ENCODE peak calls at places on chromosomes 11 and 22, in five cellular contexts. One of them, this sample, is unnamed.

GRCh38 chr11:77046060-77046501 is 11.9 kb downstream of the B3GNT6 start:
- DNase-seq in lower leg skin: peak; percentile 85
- DNase-seq in pulmonary artery endothelial cell: no peak
- DNase-seq in HFFc6: no peak
- DNase-seq in HS-27A: no peak
- DNase-seq in this sample: peak; percentile 68

GRCh38 chr11:10623797-10624761 is 55.6 kb upstream of the LYVE1 start:
- DNase-seq in lower leg skin: peak; percentile 75
- DNase-seq in pulmonary artery endothelial cell: no peak
- DNase-seq in HFFc6: no peak
- DNase-seq in HS-27A: peak; percentile 20
- DNase-seq in this sample: peak; percentile 36

GRCh38 chr11:120805960-120806555 is 217.8 kb upstream of the TBCEL start:
- DNase-seq in lower leg skin: no peak
- DNase-seq in pulmonary artery endothelial cell: no peak
- DNase-seq in HFFc6: no peak
- DNase-seq in HS-27A: no peak
- DNase-seq in this sample: no peak

GRCh38 chr11:9138612-9139579 is 47.5 kb upstream of the SCUBE2 start:
- DNase-seq in lower leg skin: no peak
- DNase-seq in pulmonary artery endothelial cell: peak; percentile 88
- DNase-seq in HFFc6: peak; percentile 88
- DNase-seq in HS-27A: peak; percentile 73
- DNase-seq in this sample: peak; percentile 71

GRCh38 chr11:91946397-91947090 is 278.1 kb upstream of the FAT3 start:
- DNase-seq in lower leg skin: no peak
- DNase-seq in pulmonary artery endothelial cell: no peak
- DNase-seq in HFFc6: no peak
- DNase-seq in HS-27A: no peak
- DNase-seq in this sample: no peak

GRCh38 chr11:78841451-78842060 is 266.9 kb upstream of the NARS2 start:
- DNase-seq in lower leg skin: peak; percentile 48
- DNase-seq in pulmonary artery endothelial cell: no peak
- DNase-seq in HFFc6: no peak
- DNase-seq in HS-27A: no peak
- DNase-seq in this sample: no peak

GRCh38 chr11:119195680-119196079 is 10.4 kb downstream of the NHERF4 start:
- DNase-seq in lower leg skin: no peak
- DNase-seq in pulmonary artery endothelial cell: no peak
- DNase-seq in HFFc6: peak; percentile 66
- DNase-seq in HS-27A: no peak
- DNase-seq in this sample: peak; percentile 91

GRCh38 chr11:96794152-96794551 is 404.3 kb downstream of the JRKL start:
- DNase-seq in lower leg skin: no peak
- DNase-seq in pulmonary artery endothelial cell: no peak
- DNase-seq in HFFc6: no peak
- DNase-seq in HS-27A: no peak
- DNase-seq in this sample: no peak

GRCh38 chr11:102934735-102935134 is 20.8 kb downstream of the MMP13 start:
- DNase-seq in lower leg skin: peak; percentile 49
- DNase-seq in pulmonary artery endothelial cell: no peak
- DNase-seq in HFFc6: no peak
- DNase-seq in HS-27A: no peak
- DNase-seq in this sample: no peak

GRCh38 chr11:93236741-93237675 is 39.2 kb upstream of the SLC36A4 start:
- DNase-seq in lower leg skin: no peak
- DNase-seq in pulmonary artery endothelial cell: no peak
- DNase-seq in HFFc6: peak; percentile 54
- DNase-seq in HS-27A: no peak
- DNase-seq in this sample: peak; percentile 26

GRCh38 chr11:59283825-59284772 is 71.4 kb upstream of the MPEG1 start:
- DNase-seq in lower leg skin: no peak
- DNase-seq in pulmonary artery endothelial cell: no peak
- DNase-seq in HFFc6: peak; percentile 27
- DNase-seq in HS-27A: peak; percentile 20
- DNase-seq in this sample: no peak

GRCh38 chr11:75199412-75199955 is 41.1 kb upstream of the TPBGL start:
- DNase-seq in lower leg skin: peak; percentile 61
- DNase-seq in pulmonary artery endothelial cell: no peak
- DNase-seq in HFFc6: no peak
- DNase-seq in HS-27A: no peak
- DNase-seq in this sample: no peak

GRCh38 chr11:76369406-76369805 is 11.5 kb downstream of the THAP12 start:
- DNase-seq in lower leg skin: no peak
- DNase-seq in pulmonary artery endothelial cell: no peak
- DNase-seq in HFFc6: no peak
- DNase-seq in HS-27A: no peak
- DNase-seq in this sample: no peak

GRCh38 chr11:65204646-65205601 is 23.2 kb downstream of the CAPN1 start:
- DNase-seq in lower leg skin: peak; percentile 79
- DNase-seq in pulmonary artery endothelial cell: no peak
- DNase-seq in HFFc6: no peak
- DNase-seq in HS-27A: no peak
- DNase-seq in this sample: peak; percentile 69

GRCh38 chr11:8531982-8532381 is 62.0 kb downstream of the STK33 start:
- DNase-seq in lower leg skin: no peak
- DNase-seq in pulmonary artery endothelial cell: no peak
- DNase-seq in HFFc6: no peak
- DNase-seq in HS-27A: no peak
- DNase-seq in this sample: no peak

GRCh38 chr11:29963068-29963467 is 53.8 kb downstream of the KCNA4 start:
- DNase-seq in lower leg skin: no peak
- DNase-seq in pulmonary artery endothelial cell: no peak
- DNase-seq in HFFc6: no peak
- DNase-seq in HS-27A: no peak
- DNase-seq in this sample: no peak

GRCh38 chr11:27008811-27009535 is 15.1 kb downstream of the FIBIN start:
- DNase-seq in lower leg skin: no peak
- DNase-seq in pulmonary artery endothelial cell: no peak
- DNase-seq in HFFc6: no peak
- DNase-seq in HS-27A: no peak
- DNase-seq in this sample: no peak

GRCh38 chr11:82733444-82734119 is at the start of gene FAM181B:
- DNase-seq in lower leg skin: peak; percentile 91
- DNase-seq in pulmonary artery endothelial cell: no peak
- DNase-seq in HFFc6: no peak
- DNase-seq in HS-27A: no peak
- DNase-seq in this sample: peak; percentile 19

GRCh38 chr22:24054356-24054755 is 43.3 kb downstream of the CABIN1 start:
- DNase-seq in lower leg skin: no peak
- DNase-seq in pulmonary artery endothelial cell: no peak
- DNase-seq in HFFc6: peak; percentile 53
- DNase-seq in HS-27A: no peak
- DNase-seq in this sample: no peak

GRCh38 chr11:110337570-110338193 is 41.3 kb upstream of the RDX start:
- DNase-seq in lower leg skin: no peak
- DNase-seq in pulmonary artery endothelial cell: peak; percentile 27
- DNase-seq in HFFc6: no peak
- DNase-seq in HS-27A: peak; percentile 19
- DNase-seq in this sample: no peak

GRCh38 chr11:87359401-87359800 is 321.7 kb downstream of the TMEM135 start:
- DNase-seq in lower leg skin: no peak
- DNase-seq in pulmonary artery endothelial cell: no peak
- DNase-seq in HFFc6: no peak
- DNase-seq in HS-27A: no peak
- DNase-seq in this sample: no peak

GRCh38 chr22:22818861-22819855 is 68.5 kb upstream of the IGLL5 start:
- DNase-seq in lower leg skin: no peak
- DNase-seq in pulmonary artery endothelial cell: no peak
- DNase-seq in HFFc6: no peak
- DNase-seq in HS-27A: no peak
- DNase-seq in this sample: no peak

GRCh38 chr22:48153726-48154125 is 1391.3 kb downstream of the TBC1D22A start:
- DNase-seq in lower leg skin: peak; percentile 84
- DNase-seq in pulmonary artery endothelial cell: no peak
- DNase-seq in HFFc6: no peak
- DNase-seq in HS-27A: no peak
- DNase-seq in this sample: no peak

GRCh38 chr11:61131586-61131985 is 29.3 kb downstream of the CD5 start:
- DNase-seq in lower leg skin: no peak
- DNase-seq in pulmonary artery endothelial cell: no peak
- DNase-seq in HFFc6: no peak
- DNase-seq in HS-27A: no peak
- DNase-seq in this sample: no peak

GRCh38 chr11:44876923-44877322 is 73.8 kb downstream of the TP53I11 start:
- DNase-seq in lower leg skin: no peak
- DNase-seq in pulmonary artery endothelial cell: no peak
- DNase-seq in HFFc6: no peak
- DNase-seq in HS-27A: no peak
- DNase-seq in this sample: no peak

GRCh38 chr22:37416806-37417205 is 10.5 kb downstream of the ELFN2 start:
- DNase-seq in lower leg skin: no peak
- DNase-seq in pulmonary artery endothelial cell: no peak
- DNase-seq in HFFc6: no peak
- DNase-seq in HS-27A: no peak
- DNase-seq in this sample: no peak

GRCh38 chr11:104765401-104765800 is 132.9 kb downstream of the CASP12 start:
- DNase-seq in lower leg skin: no peak
- DNase-seq in pulmonary artery endothelial cell: no peak
- DNase-seq in HFFc6: no peak
- DNase-seq in HS-27A: no peak
- DNase-seq in this sample: no peak

GRCh38 chr11:121416909-121417567 is 35.1 kb upstream of the SORL1 start:
- DNase-seq in lower leg skin: peak; percentile 97
- DNase-seq in pulmonary artery endothelial cell: no peak
- DNase-seq in HFFc6: peak; percentile 7
- DNase-seq in HS-27A: peak; percentile 11
- DNase-seq in this sample: no peak

GRCh38 chr22:25779426-25779825 is 37.4 kb downstream of the MYO18B start:
- DNase-seq in lower leg skin: no peak
- DNase-seq in pulmonary artery endothelial cell: no peak
- DNase-seq in HFFc6: no peak
- DNase-seq in HS-27A: no peak
- DNase-seq in this sample: no peak

GRCh38 chr11:18171377-18172000 is 1.1 kb upstream of the MRGPRX4 start:
- DNase-seq in lower leg skin: no peak
- DNase-seq in pulmonary artery endothelial cell: no peak
- DNase-seq in HFFc6: peak; percentile 29
- DNase-seq in HS-27A: no peak
- DNase-seq in this sample: peak; percentile 21

This sample was measured in hepatic stellate cell.